ENCODE peak calls at places on chromosomes 4 and X, in ten cellular contexts. X is NCI-H748 treated with DMSO at 0.1 percent for 48 hours; B is activated T-cell treated with anti-CD3 and anti-CD28 coated beads for 1 hour; V is non-pigmented ciliary epithelial cell; Q is ELF-1; W is T-helper 1 cell; K is DMS53; A is activated T-helper 1 cell treated with anti-CD3 and anti-CD28 coated beads, Interleukin-2, amount 50 U/mL, for 16 hours; M is right lobe of liver; I is fibroblast of lung. T is an unnamed sample.

GRCh38 chr4:38574559-38575333 is 89.3 kb upstream of the KLF3 start:
- DNase-seq in B (no peak), M (peak; percentile 77), K (peak; percentile 98), V (no peak), I (no peak), A (no peak), Q (no peak), X (no peak), W (no peak), T (no peak)

GRCh38 chrX:24245201-24245600 is 68.7 kb downstream of the SUPT20HL2 start:
- DNase-seq in K (no peak), I (peak; percentile 47), V (no peak), W (no peak), B (no peak), Q (peak; percentile 55), A (no peak), X (no peak), M (no peak), T (peak; percentile 70)

GRCh38 chr4:148116971-148117370 is 325.2 kb downstream of the NR3C2 start:
- DNase-seq in X (no peak), Q (peak; percentile 75), W (no peak), K (no peak), B (no peak), M (no peak), I (no peak), A (no peak), V (no peak), T (no peak)

GRCh38 chrX:15382809-15383208 is 1.4 kb downstream of the VEGFD start:
- DNase-seq in M (no peak), K (no peak), I (peak; percentile 23), B (no peak), X (no peak), A (no peak), V (no peak), W (no peak), Q (peak; percentile 3), T (no peak)

GRCh38 chrX:120251471-120252011 is 929 bp downstream of the ZBTB33 start:
- DNase-seq in M (no peak), X (peak; percentile 11), I (peak; percentile 18), W (no peak), Q (peak; percentile 54), K (peak; percentile 74), V (no peak), B (no peak), A (no peak), T (peak; percentile 18)

GRCh38 chr4:101022151-101023024 is 324.9 kb downstream of the PPP3CA start:
- DNase-seq in B (no peak), M (no peak), X (no peak), K (no peak), Q (no peak), A (no peak), W (no peak), I (peak; percentile 17), V (no peak), T (peak; percentile 39)

GRCh38 chrX:154735695-154736393 is 15.0 kb downstream of the GAB3 start:
- DNase-seq in I (peak; percentile 92), W (no peak), Q (peak; percentile 15), B (no peak), V (peak; percentile 84), X (no peak), A (no peak), K (no peak), M (no peak), T (peak; percentile 93)

GRCh38 chrX:44889824-44890223 is 16.8 kb downstream of the KDM6A start:
- DNase-seq in M (no peak), B (no peak), W (no peak), K (no peak), V (no peak), Q (no peak), X (no peak), I (no peak), A (no peak), T (no peak)

GRCh38 chr4:8198906-8199593 is at the start of gene SH3TC1:
- DNase-seq in K (peak; percentile 98), M (peak; percentile 98), B (peak; percentile 47), X (no peak), V (no peak), W (peak; percentile 27), Q (peak; percentile 86), A (peak; percentile 27), I (peak; percentile 73), T (peak; percentile 86)

GRCh38 chrX:130339408-130340222 is at the start of gene SLC25A14:
- DNase-seq in M (peak; percentile 83), I (peak; percentile 65), Q (peak; percentile 96), V (no peak), A (peak; percentile 54), W (peak; percentile 32), K (peak; percentile 91), B (peak; percentile 46), X (peak; percentile 55), T (peak; percentile 66)

GRCh38 chr4:58587856-58588255 is 1477.7 kb upstream of the IGFBP7 start:
- DNase-seq in I (no peak), Q (no peak), K (peak; percentile 81), A (no peak), M (no peak), X (no peak), V (no peak), W (no peak), B (no peak), T (no peak)

GRCh38 chr4:42626629-42627028 is 30.3 kb downstream of the ATP8A1 start:
- DNase-seq in K (no peak), X (no peak), B (no peak), W (no peak), I (no peak), V (no peak), M (no peak), Q (no peak), A (no peak), T (no peak)

GRCh38 chrX:1425381-1425780 is 27.3 kb downstream of the ASMTL start:
- DNase-seq in Q (no peak), I (no peak), X (no peak), K (no peak), M (no peak), V (no peak), A (no peak), B (no peak), W (no peak), T (no peak)

GRCh38 chrX:78747471-78747870 is at the start of gene LPAR4:
- DNase-seq in M (no peak), Q (peak; percentile 81), W (no peak), K (no peak), B (no peak), A (no peak), I (peak; percentile 18), V (peak; percentile 0), X (no peak), T (no peak)

GRCh38 chr4:169236901-169237626 is 33.7 kb downstream of the SH3RF1 start:
- DNase-seq in V (no peak), I (no peak), A (no peak), B (no peak), W (no peak), K (no peak), M (no peak), Q (no peak), X (no peak), T (no peak)

GRCh38 chrX:24956828-24957227 is 58.9 kb downstream of the ARX start:
- DNase-seq in I (peak; percentile 10), V (no peak), W (no peak), Q (no peak), X (no peak), B (no peak), K (peak; percentile 31), A (no peak), M (no peak), T (peak; percentile 19)

GRCh38 chr4:8312069-8312445 is 42.5 kb downstream of the HTRA3 start:
- DNase-seq in X (no peak), I (no peak), V (no peak), M (no peak), A (no peak), K (no peak), W (no peak), B (no peak), Q (no peak), T (no peak)

GRCh38 chr4:5166377-5166776 is 115.1 kb downstream of the STK32B start:
- DNase-seq in A (no peak), I (no peak), V (no peak), B (no peak), M (no peak), W (no peak), Q (no peak), K (no peak), X (no peak), T (no peak)

GRCh38 chr4:125187621-125188176 is 127.1 kb upstream of the FAT4 start:
- DNase-seq in A (no peak), K (no peak), I (peak; percentile 17), V (no peak), B (no peak), X (no peak), Q (peak; percentile 2), M (no peak), W (no peak), T (peak; percentile 0)

GRCh38 chr4:76658231-76659102 is 223.4 kb downstream of the SHROOM3 start:
- DNase-seq in X (no peak), W (no peak), V (no peak), A (no peak), Q (no peak), I (peak; percentile 64), B (no peak), K (no peak), M (no peak), T (peak; percentile 86)

GRCh38 chr4:13866881-13867280 is 239.4 kb upstream of the BOD1L1 start:
- DNase-seq in X (no peak), Q (no peak), V (no peak), I (no peak), K (no peak), B (no peak), M (no peak), A (no peak), W (no peak), T (peak; percentile 32)

GRCh38 chr4:21203416-21203815 is 503.2 kb downstream of the PACRGL start:
- DNase-seq in B (no peak), I (no peak), V (no peak), A (no peak), K (no peak), Q (no peak), X (no peak), M (no peak), W (no peak), T (no peak)

GRCh38 chr4:26238426-26238781 is 82.4 kb upstream of the RBPJ start:
- DNase-seq in B (no peak), W (no peak), X (peak; percentile 91), I (no peak), A (no peak), M (no peak), K (peak; percentile 97), V (no peak), Q (no peak), T (no peak)